ENCODE peak calls at places on chromosomes 12 and 14, in six cellular contexts. Q, L, S, O, R and P are unnamed samples.

GRCh38 chr12:122138181-122138580 is 35.8 kb downstream of the IL31 start:
- DNase-seq in R (no peak), Q (no peak), O (no peak), L (no peak), S (no peak), P (no peak)

GRCh38 chr12:113933201-113933786 is 32.8 kb downstream of the RBM19 start:
- DNase-seq in O (no peak), R (no peak), L (peak), S (no peak), Q (no peak), P (no peak)

GRCh38 chr12:131755305-131756113 is 44.6 kb downstream of the SFSWAP start:
- DNase-seq in R (no peak), O (no peak), S (peak), Q (no peak), L (peak), P (peak)

GRCh38 chr14:88519907-88520306 is 34.9 kb downstream of the PTPN21 start:
- DNase-seq in L (no peak), R (no peak), Q (no peak), O (no peak), S (no peak), P (no peak)

GRCh38 chr14:72545411-72546311 is 348.2 kb downstream of the DPF3 start:
- DNase-seq in S (no peak), R (no peak), Q (no peak), O (no peak), L (no peak), P (no peak)

GRCh38 chr14:94120667-94121335 is 8.6 kb downstream of the IFI27L2 start:
- DNase-seq in R (no peak), O (peak), L (peak), Q (no peak), S (no peak), P (peak)

GRCh38 chr12:62808166-62808879 is 126.6 kb downstream of the PPM1H start:
- DNase-seq in O (no peak), Q (no peak), L (no peak), R (no peak), S (no peak), P (no peak)

GRCh38 chr12:116538076-116538591 is 21.0 kb upstream of the MAP1LC3B2 start:
- DNase-seq in Q (no peak), L (no peak), R (no peak), S (no peak), O (no peak), P (no peak)

GRCh38 chr12:115185529-115185928 is 501.6 kb upstream of the TBX3 start:
- DNase-seq in Q (no peak), O (no peak), S (no peak), R (no peak), L (peak), P (no peak)

GRCh38 chr14:23437142-23438129 is 2.0 kb upstream of the MYH7 start:
- DNase-seq in L (no peak), R (no peak), Q (no peak), S (no peak), O (no peak), P (no peak)

GRCh38 chr12:24778486-24779304 is 170.2 kb downstream of the BCAT1 start:
- DNase-seq in O (peak), Q (no peak), R (no peak), S (peak), L (peak), P (no peak)

GRCh38 chr12:106271575-106272505 is 24.0 kb upstream of the CKAP4 start:
- DNase-seq in Q (no peak), O (no peak), S (no peak), L (no peak), R (no peak), P (no peak)

GRCh38 chr14:80988742-80989429 is 33.5 kb downstream of the TSHR start:
- DNase-seq in L (peak), R (no peak), Q (no peak), O (no peak), S (no peak), P (no peak)

GRCh38 chr14:33714527-33715222 is 236.2 kb downstream of the EGLN3 start:
- DNase-seq in Q (no peak), S (no peak), L (peak), O (no peak), R (no peak), P (no peak)

GRCh38 chr14:35140718-35141581 is 18.6 kb downstream of the PRORP start:
- DNase-seq in Q (peak), R (no peak), S (peak), O (no peak), L (peak), P (peak)

GRCh38 chr14:74190910-74191575 is 48.2 kb upstream of the VSX2 start:
- DNase-seq in R (no peak), L (peak), S (peak), Q (no peak), O (no peak), P (no peak)

GRCh38 chr14:92683041-92683440 is 65.4 kb downstream of the LGMN start:
- DNase-seq in L (no peak), Q (no peak), R (no peak), O (no peak), S (no peak), P (no peak)

GRCh38 chr12:21773263-21773741 is 1.2 kb downstream of the KCNJ8 start:
- DNase-seq in L (peak), Q (no peak), O (no peak), S (no peak), R (no peak), P (peak)

GRCh38 chr12:120940799-120941198 is 36.6 kb upstream of the SPPL3 start:
- DNase-seq in O (no peak), Q (no peak), S (no peak), R (no peak), L (peak), P (no peak)

GRCh38 chr14:91585856-91586255 is 75.7 kb upstream of the PPP4R3A start:
- DNase-seq in S (no peak), R (no peak), L (no peak), O (no peak), Q (no peak), P (no peak)

GRCh38 chr12:58412466-58412865 is 471.1 kb downstream of the ATP23 start:
- DNase-seq in O (no peak), S (no peak), R (no peak), Q (no peak), L (peak), P (no peak)

GRCh38 chr12:40907115-40907521 is 214.9 kb downstream of the CNTN1 start:
- DNase-seq in O (no peak), L (peak), Q (no peak), R (no peak), S (no peak), P (no peak)

GRCh38 chr12:62466018-62466595 is 519 bp upstream of the MON2 start:
- DNase-seq in Q (no peak), R (peak), O (peak), S (peak), L (peak), P (peak)

GRCh38 chr12:56884421-56884820 is 49.8 kb downstream of the SDR9C7 start:
- DNase-seq in S (no peak), Q (no peak), L (peak), R (no peak), O (no peak), P (no peak)

GRCh38 chr14:24535737-24536136 is 27.7 kb upstream of the CMA1 start:
- DNase-seq in S (no peak), R (no peak), L (no peak), Q (no peak), O (no peak), P (no peak)

GRCh38 chr14:101834387-101835165 is 73.1 kb downstream of the PPP2R5C start:
- DNase-seq in S (no peak), Q (no peak), R (no peak), O (no peak), L (peak), P (no peak)

GRCh38 chr14:31993521-31993941 is 83.6 kb upstream of the ARHGAP5 start:
- DNase-seq in O (no peak), R (no peak), L (peak), S (no peak), Q (no peak), P (peak)

GRCh38 chr14:67541448-67542387 is 8.6 kb downstream of the PLEKHH1 start:
- DNase-seq in S (no peak), Q (no peak), L (no peak), O (no peak), R (no peak), P (no peak)

GRCh38 chr12:79407671-79408622 is 282.8 kb downstream of the PAWR start:
- DNase-seq in R (no peak), Q (no peak), S (no peak), O (peak), L (peak), P (no peak)

GRCh38 chr14:105501504-105502291 is 10.7 kb downstream of the TEDC1 start:
- DNase-seq in L (no peak), Q (no peak), R (no peak), S (no peak), O (no peak), P (no peak)

GRCh38 chr12:96375173-96375572 is 25.1 kb downstream of the CDK17 start:
- DNase-seq in O (no peak), S (no peak), L (no peak), R (no peak), Q (no peak), P (no peak)

GRCh38 chr12:12883369-12884001 is 7.9 kb upstream of the GPRC5A start:
- DNase-seq in Q (no peak), L (peak), R (no peak), O (no peak), S (no peak), P (no peak)